ENCODE peak calls at places on chromosomes 16 and 17, in nine cellular contexts. One of them, this sample, is unnamed.

GRCh38 chr16:57904101-57904500 is 66.8 kb downstream of the CNGB1 start:
- DNase-seq in K562: no peak
- DNase-seq in AG04449: no peak
- DNase-seq in fibroblast of villous mesenchyme: no peak
- DNase-seq in lower leg skin: no peak
- DNase-seq in right lobe of liver: no peak
- DNase-seq in upper lobe of right lung: no peak
- DNase-seq in uterus: no peak
- DNase-seq in astrocyte of the spinal cord: no peak
- DNase-seq in this sample: no peak

GRCh38 chr16:4414187-4414909 is 2.0 kb downstream of the CORO7 start:
- DNase-seq in K562: peak
- DNase-seq in AG04449: no peak
- DNase-seq in fibroblast of villous mesenchyme: no peak
- DNase-seq in lower leg skin: no peak
- DNase-seq in right lobe of liver: no peak
- DNase-seq in upper lobe of right lung: no peak
- DNase-seq in uterus: no peak
- DNase-seq in astrocyte of the spinal cord: no peak
- DNase-seq in this sample: no peak

GRCh38 chr16:78761427-78761826 is 662.0 kb downstream of the WWOX start:
- DNase-seq in K562: no peak
- DNase-seq in AG04449: no peak
- DNase-seq in fibroblast of villous mesenchyme: no peak
- DNase-seq in lower leg skin: no peak
- DNase-seq in right lobe of liver: no peak
- DNase-seq in upper lobe of right lung: no peak
- DNase-seq in uterus: no peak
- DNase-seq in astrocyte of the spinal cord: no peak
- DNase-seq in this sample: no peak

GRCh38 chr16:85847681-85848601 is 48.4 kb downstream of the COX4I1 start:
- DNase-seq in K562: no peak
- DNase-seq in AG04449: no peak
- DNase-seq in fibroblast of villous mesenchyme: no peak
- DNase-seq in lower leg skin: peak
- DNase-seq in right lobe of liver: peak
- DNase-seq in upper lobe of right lung: no peak
- DNase-seq in uterus: no peak
- DNase-seq in astrocyte of the spinal cord: no peak
- DNase-seq in this sample: no peak

GRCh38 chr17:68346448-68346847 is 55.2 kb downstream of the ARSG start:
- DNase-seq in K562: no peak
- DNase-seq in AG04449: no peak
- DNase-seq in fibroblast of villous mesenchyme: no peak
- DNase-seq in lower leg skin: no peak
- DNase-seq in right lobe of liver: peak
- DNase-seq in upper lobe of right lung: peak
- DNase-seq in uterus: no peak
- DNase-seq in astrocyte of the spinal cord: no peak
- DNase-seq in this sample: no peak

GRCh38 chr16:50038756-50039529 is 13.9 kb downstream of the CNEP1R1 start:
- DNase-seq in K562: no peak
- DNase-seq in AG04449: no peak
- DNase-seq in fibroblast of villous mesenchyme: no peak
- DNase-seq in lower leg skin: no peak
- DNase-seq in right lobe of liver: peak
- DNase-seq in upper lobe of right lung: peak
- DNase-seq in uterus: no peak
- DNase-seq in astrocyte of the spinal cord: no peak
- DNase-seq in this sample: no peak

GRCh38 chr16:58862334-58863024 is 128.4 kb upstream of the GOT2 start:
- DNase-seq in K562: no peak
- DNase-seq in AG04449: no peak
- DNase-seq in fibroblast of villous mesenchyme: no peak
- DNase-seq in lower leg skin: no peak
- DNase-seq in right lobe of liver: no peak
- DNase-seq in upper lobe of right lung: no peak
- DNase-seq in uterus: no peak
- DNase-seq in astrocyte of the spinal cord: no peak
- DNase-seq in this sample: no peak

GRCh38 chr16:57994778-57995177 is 5.7 kb downstream of the ZNF319 start:
- DNase-seq in K562: peak
- DNase-seq in AG04449: no peak
- DNase-seq in fibroblast of villous mesenchyme: peak
- DNase-seq in lower leg skin: no peak
- DNase-seq in right lobe of liver: peak
- DNase-seq in upper lobe of right lung: peak
- DNase-seq in uterus: no peak
- DNase-seq in astrocyte of the spinal cord: peak
- DNase-seq in this sample: no peak

GRCh38 chr16:83792391-83792790 is 15.4 kb upstream of the HSBP1 start:
- DNase-seq in K562: no peak
- DNase-seq in AG04449: no peak
- DNase-seq in fibroblast of villous mesenchyme: no peak
- DNase-seq in lower leg skin: no peak
- DNase-seq in right lobe of liver: no peak
- DNase-seq in upper lobe of right lung: no peak
- DNase-seq in uterus: no peak
- DNase-seq in astrocyte of the spinal cord: no peak
- DNase-seq in this sample: no peak

GRCh38 chr17:6910987-6911603 is 79.6 kb upstream of the TEKT1 start:
- DNase-seq in K562: peak
- DNase-seq in AG04449: no peak
- DNase-seq in fibroblast of villous mesenchyme: peak
- DNase-seq in lower leg skin: no peak
- DNase-seq in right lobe of liver: no peak
- DNase-seq in upper lobe of right lung: no peak
- DNase-seq in uterus: no peak
- DNase-seq in astrocyte of the spinal cord: peak
- DNase-seq in this sample: peak

GRCh38 chr17:74785096-74785980 is 9.2 kb upstream of the NAT9 start:
- DNase-seq in K562: no peak
- DNase-seq in AG04449: no peak
- DNase-seq in fibroblast of villous mesenchyme: no peak
- DNase-seq in lower leg skin: no peak
- DNase-seq in right lobe of liver: no peak
- DNase-seq in upper lobe of right lung: no peak
- DNase-seq in uterus: no peak
- DNase-seq in astrocyte of the spinal cord: no peak
- DNase-seq in this sample: no peak

GRCh38 chr17:14793237-14793636 is 471.9 kb downstream of the PMP22 start:
- DNase-seq in K562: no peak
- DNase-seq in AG04449: peak
- DNase-seq in fibroblast of villous mesenchyme: no peak
- DNase-seq in lower leg skin: no peak
- DNase-seq in right lobe of liver: no peak
- DNase-seq in upper lobe of right lung: no peak
- DNase-seq in uterus: no peak
- DNase-seq in astrocyte of the spinal cord: peak
- DNase-seq in this sample: no peak

GRCh38 chr16:27286446-27286845 is 17.9 kb upstream of the NSMCE1 start:
- DNase-seq in K562: no peak
- DNase-seq in AG04449: peak
- DNase-seq in fibroblast of villous mesenchyme: peak
- DNase-seq in lower leg skin: peak
- DNase-seq in right lobe of liver: peak
- DNase-seq in upper lobe of right lung: no peak
- DNase-seq in uterus: peak
- DNase-seq in astrocyte of the spinal cord: peak
- DNase-seq in this sample: peak

GRCh38 chr17:55177159-55177913 is 87.4 kb upstream of the HLF start:
- DNase-seq in K562: no peak
- DNase-seq in AG04449: no peak
- DNase-seq in fibroblast of villous mesenchyme: peak
- DNase-seq in lower leg skin: no peak
- DNase-seq in right lobe of liver: no peak
- DNase-seq in upper lobe of right lung: no peak
- DNase-seq in uterus: no peak
- DNase-seq in astrocyte of the spinal cord: no peak
- DNase-seq in this sample: no peak
- TF ChIP-seq CTCF in K562: peak
- TF ChIP-seq CTCF in AG04449: no peak
- TF ChIP-seq CTCF in fibroblast of villous mesenchyme: no peak
- TF ChIP-seq CTCF in lower leg skin: no peak
- TF ChIP-seq CTCF in right lobe of liver: no peak
- TF ChIP-seq CTCF in upper lobe of right lung: no peak
- TF ChIP-seq CTCF in uterus: no peak
- TF ChIP-seq CTCF in astrocyte of the spinal cord: no peak
- TF ChIP-seq CTCF in this sample: peak

DNA sequence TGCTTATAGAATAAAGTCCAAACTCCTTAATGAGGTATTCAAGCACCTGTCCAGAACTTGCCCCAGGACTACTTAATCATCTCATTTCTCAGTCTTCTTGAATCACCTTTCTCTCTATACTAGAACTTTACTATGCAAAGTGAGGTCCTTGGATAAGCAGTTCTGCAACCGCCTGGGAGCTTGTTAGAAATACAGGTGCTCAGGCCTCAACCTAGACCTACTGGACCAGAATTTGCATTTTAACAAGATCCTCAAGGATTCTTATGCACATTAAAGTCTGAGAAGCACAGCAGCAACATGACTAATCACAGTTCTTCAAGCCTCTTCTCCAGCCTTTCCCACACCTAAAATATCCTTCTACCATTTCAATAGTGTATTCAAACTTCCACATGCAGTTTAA is 61.7 kb downstream of the GRB7 start:
- DNase-seq in K562: no peak
- DNase-seq in AG04449: no peak
- DNase-seq in fibroblast of villous mesenchyme: no peak
- DNase-seq in lower leg skin: no peak
- DNase-seq in right lobe of liver: no peak
- DNase-seq in upper lobe of right lung: no peak
- DNase-seq in uterus: no peak
- DNase-seq in astrocyte of the spinal cord: no peak
- DNase-seq in this sample: no peak
- H3K4me3 ChIP-seq in K562: no peak
- H3K4me3 ChIP-seq in AG04449: no peak
- H3K4me3 ChIP-seq in fibroblast of villous mesenchyme: no peak
- H3K4me3 ChIP-seq in lower leg skin: no peak
- H3K4me3 ChIP-seq in right lobe of liver: no peak
- H3K4me3 ChIP-seq in upper lobe of right lung: no peak
- H3K4me3 ChIP-seq in uterus: no peak
- H3K4me3 ChIP-seq in astrocyte of the spinal cord: no peak
- H3K4me3 ChIP-seq in this sample: no peak

GRCh38 chr16:2056077-2056476 is 8.3 kb downstream of the TSC2 start:
- DNase-seq in K562: no peak
- DNase-seq in AG04449: no peak
- DNase-seq in fibroblast of villous mesenchyme: peak
- DNase-seq in lower leg skin: no peak
- DNase-seq in right lobe of liver: peak
- DNase-seq in upper lobe of right lung: no peak
- DNase-seq in uterus: no peak
- DNase-seq in astrocyte of the spinal cord: no peak
- DNase-seq in this sample: no peak
- TF ChIP-seq CTCF in K562: peak
- TF ChIP-seq CTCF in AG04449: peak
- TF ChIP-seq CTCF in fibroblast of villous mesenchyme: peak
- TF ChIP-seq CTCF in lower leg skin: no peak
- TF ChIP-seq CTCF in right lobe of liver: peak
- TF ChIP-seq CTCF in upper lobe of right lung: peak
- TF ChIP-seq CTCF in uterus: peak
- TF ChIP-seq CTCF in astrocyte of the spinal cord: peak
- TF ChIP-seq CTCF in this sample: no peak

DNA sequence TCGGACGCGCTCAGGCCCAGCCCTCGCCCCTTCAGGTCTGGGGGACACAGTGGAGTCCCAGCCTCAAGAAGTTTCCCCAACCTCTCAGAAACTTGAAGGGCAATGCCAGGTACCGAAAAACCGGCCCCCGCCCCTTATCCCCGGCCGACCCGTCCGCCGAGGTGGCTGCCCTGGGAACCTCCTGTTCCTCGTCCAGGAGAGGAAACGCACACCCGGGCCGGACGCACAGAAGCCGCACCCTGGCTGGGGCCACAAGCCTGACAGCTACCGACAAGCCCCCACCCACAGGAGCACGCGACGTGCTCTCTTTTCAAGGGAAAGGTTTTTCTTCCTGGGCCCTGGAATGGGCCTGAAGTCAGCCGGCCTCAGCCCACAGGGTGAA is 37.2 kb downstream of the CBFA2T3 start:
- DNase-seq in K562: no peak
- DNase-seq in AG04449: no peak
- DNase-seq in fibroblast of villous mesenchyme: no peak
- DNase-seq in lower leg skin: no peak
- DNase-seq in right lobe of liver: no peak
- DNase-seq in upper lobe of right lung: no peak
- DNase-seq in uterus: no peak
- DNase-seq in astrocyte of the spinal cord: no peak
- DNase-seq in this sample: no peak
- H3K4me3 ChIP-seq in K562: no peak
- H3K4me3 ChIP-seq in AG04449: no peak
- H3K4me3 ChIP-seq in fibroblast of villous mesenchyme: no peak
- H3K4me3 ChIP-seq in lower leg skin: peak
- H3K4me3 ChIP-seq in right lobe of liver: no peak
- H3K4me3 ChIP-seq in upper lobe of right lung: peak
- H3K4me3 ChIP-seq in uterus: peak
- H3K4me3 ChIP-seq in astrocyte of the spinal cord: no peak
- H3K4me3 ChIP-seq in this sample: no peak